ENCODE peak calls at places on chromosomes 3 and 15, in six cellular contexts. S, D, L, V, H and U are unnamed samples.

GRCh38 chr3:48598323-48599076 is 3.4 kb upstream of the COL7A1 start:
- DNase-seq in D (no peak), H (no peak), L (peak), V (peak), S (peak), U (peak)

GRCh38 chr3:173396191-173397041 is 1.1 kb upstream of the NLGN1 start:
- DNase-seq in V (no peak), H (no peak), L (no peak), D (no peak), S (no peak), U (no peak)

GRCh38 chr3:125231895-125232294 is 19.3 kb upstream of the SLC12A8 start:
- DNase-seq in V (no peak), L (peak), D (no peak), S (peak), H (no peak), U (no peak)

GRCh38 chr3:49263490-49263889 is 13.5 kb downstream of the C3orf62 start:
- DNase-seq in H (peak), V (no peak), D (no peak), L (peak), S (no peak), U (no peak)

GRCh38 chr15:47786371-47786770 is 69.1 kb downstream of the SEMA6D start:
- DNase-seq in L (no peak), S (no peak), H (no peak), D (no peak), V (no peak), U (no peak)

GRCh38 chr3:55036883-55037577 is 109.2 kb upstream of the LRTM1 start:
- DNase-seq in H (no peak), S (no peak), L (no peak), V (no peak), D (no peak), U (no peak)

GRCh38 chr15:94029495-94029894 is 201.9 kb upstream of the MCTP2 start:
- DNase-seq in S (peak), H (no peak), D (no peak), V (no peak), L (no peak), U (no peak)

GRCh38 chr15:37978231-37978630 is 43.8 kb downstream of the TMCO5A start:
- DNase-seq in V (no peak), L (no peak), D (no peak), S (no peak), H (no peak), U (no peak)

GRCh38 chr3:46349484-46350261 is 4.2 kb upstream of the CCR2 start:
- DNase-seq in H (no peak), D (no peak), L (no peak), V (no peak), S (no peak), U (no peak)
- H3K4me3 ChIP-seq in H (no peak), D (no peak), L (no peak), V (no peak), S (no peak), U (no peak)

GRCh38 chr3:165194477-165195135 is 1.6 kb downstream of the SLITRK3 start:
- DNase-seq in H (no peak), D (no peak), S (no peak), V (peak), L (no peak), U (no peak)

GRCh38 chr3:165195226-165195625 is 958 bp downstream of the SLITRK3 start:
- DNase-seq in L (no peak), S (no peak), V (no peak), D (no peak), H (no peak), U (no peak)

GRCh38 chr3:165193392-165194268 is 2.6 kb downstream of the SLITRK3 start:
- DNase-seq in L (no peak), V (no peak), H (no peak), S (no peak), D (no peak), U (no peak)

GRCh38 chr3:165195628-165196576 is at the start of gene SLITRK3:
- DNase-seq in D (no peak), L (no peak), V (peak), H (no peak), S (no peak), U (no peak)

DNA sequence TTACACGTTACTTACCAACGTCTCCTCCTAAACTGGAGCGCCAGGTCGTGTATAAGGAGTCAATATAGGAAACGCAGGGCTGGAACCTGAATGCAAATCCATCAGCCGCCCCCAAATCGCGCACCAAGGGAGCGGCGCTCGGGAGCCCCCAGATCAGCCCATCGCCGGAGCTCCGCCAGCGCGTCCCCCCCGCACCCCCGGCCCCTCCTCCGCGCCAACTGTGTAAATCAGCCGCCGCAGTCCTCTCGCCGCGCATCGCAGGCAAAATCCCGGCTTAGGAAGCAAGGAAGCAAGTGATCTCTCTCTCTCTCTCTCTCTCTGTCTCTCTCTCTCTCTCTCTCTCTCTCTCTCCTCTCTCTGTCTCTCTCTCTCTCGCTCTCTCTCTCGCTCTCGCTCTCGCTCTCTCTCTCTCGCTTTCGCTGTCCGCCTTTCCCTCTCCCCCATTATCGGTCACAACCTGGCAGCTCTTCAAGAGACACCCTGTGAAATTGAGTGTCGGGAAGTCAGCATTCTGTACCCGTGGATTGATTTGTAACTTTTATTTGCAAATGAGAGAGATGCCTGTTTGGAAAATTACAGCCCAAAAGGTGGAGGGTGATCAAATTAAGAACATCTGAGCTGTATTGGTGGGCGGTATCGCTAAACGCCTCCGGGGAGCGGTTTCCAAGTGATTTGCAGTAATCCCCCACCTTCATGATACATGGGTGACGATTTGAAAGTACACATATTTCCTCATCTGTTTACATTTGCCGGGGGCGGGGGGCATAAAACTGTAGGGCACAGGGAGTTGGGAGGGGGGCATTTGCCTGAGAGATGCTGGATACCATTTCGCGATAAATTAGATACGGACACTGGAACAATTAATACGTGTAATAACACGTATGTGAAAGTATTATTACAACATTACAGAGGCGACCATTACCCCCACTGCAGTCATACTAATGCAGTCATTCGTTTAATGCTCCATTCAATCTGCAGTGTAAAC is 685 bp upstream of the SLITRK3 start:
- DNase-seq in H (no peak), D (no peak), V (peak), S (no peak), L (peak), U (no peak)
- H3K4me3 ChIP-seq in H (peak), D (peak), V (peak), S (peak), L (peak), U (peak)

GRCh38 chr3:195057716-195058115 is 213.2 kb downstream of the XXYLT1 start:
- DNase-seq in S (no peak), V (no peak), D (no peak), L (no peak), H (no peak), U (no peak)
- H3K4me3 ChIP-seq in S (no peak), V (no peak), D (no peak), L (no peak), H (no peak), U (no peak)

DNA sequence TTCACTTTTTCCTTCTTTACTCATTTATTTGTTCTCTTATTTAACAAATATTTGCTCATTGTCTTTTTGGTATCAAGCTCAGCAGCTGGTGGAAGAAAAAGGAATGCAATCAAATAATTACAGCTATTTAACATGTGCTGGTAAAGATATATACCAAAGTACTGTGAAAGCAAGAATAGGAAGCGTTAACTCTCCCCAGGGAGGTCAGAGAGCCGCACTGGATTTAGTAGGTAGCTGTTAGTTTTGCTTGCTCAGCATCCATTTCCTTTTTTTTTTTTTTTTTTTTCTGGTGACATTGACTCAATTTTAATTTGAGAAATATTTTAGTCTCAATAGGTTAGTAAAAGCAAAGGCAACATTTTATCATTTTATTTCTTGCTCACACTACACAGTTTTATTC is 308.5 kb upstream of the MDFIC2 start:
- DNase-seq in L (no peak), H (no peak), V (no peak), D (no peak), S (no peak), U (no peak)
- H3K4me3 ChIP-seq in L (no peak), H (no peak), V (no peak), D (no peak), S (no peak), U (no peak)

GRCh38 chr3:158102219-158102612 is 4.0 kb downstream of the SHOX2 start:
- DNase-seq in V (no peak), H (no peak), D (no peak), L (no peak), S (no peak), U (no peak)

GRCh38 chr3:158104346-158105020 is 1.7 kb downstream of the SHOX2 start:
- DNase-seq in D (no peak), S (no peak), V (no peak), L (peak), H (no peak), U (no peak)

GRCh38 chr3:158102660-158103085 is 3.5 kb downstream of the SHOX2 start:
- DNase-seq in L (peak), V (no peak), D (no peak), S (no peak), H (no peak), U (no peak)

GRCh38 chr3:158103956-158104338 is 2.3 kb downstream of the SHOX2 start:
- DNase-seq in D (no peak), V (no peak), H (no peak), L (peak), S (no peak), U (no peak)

DNA sequence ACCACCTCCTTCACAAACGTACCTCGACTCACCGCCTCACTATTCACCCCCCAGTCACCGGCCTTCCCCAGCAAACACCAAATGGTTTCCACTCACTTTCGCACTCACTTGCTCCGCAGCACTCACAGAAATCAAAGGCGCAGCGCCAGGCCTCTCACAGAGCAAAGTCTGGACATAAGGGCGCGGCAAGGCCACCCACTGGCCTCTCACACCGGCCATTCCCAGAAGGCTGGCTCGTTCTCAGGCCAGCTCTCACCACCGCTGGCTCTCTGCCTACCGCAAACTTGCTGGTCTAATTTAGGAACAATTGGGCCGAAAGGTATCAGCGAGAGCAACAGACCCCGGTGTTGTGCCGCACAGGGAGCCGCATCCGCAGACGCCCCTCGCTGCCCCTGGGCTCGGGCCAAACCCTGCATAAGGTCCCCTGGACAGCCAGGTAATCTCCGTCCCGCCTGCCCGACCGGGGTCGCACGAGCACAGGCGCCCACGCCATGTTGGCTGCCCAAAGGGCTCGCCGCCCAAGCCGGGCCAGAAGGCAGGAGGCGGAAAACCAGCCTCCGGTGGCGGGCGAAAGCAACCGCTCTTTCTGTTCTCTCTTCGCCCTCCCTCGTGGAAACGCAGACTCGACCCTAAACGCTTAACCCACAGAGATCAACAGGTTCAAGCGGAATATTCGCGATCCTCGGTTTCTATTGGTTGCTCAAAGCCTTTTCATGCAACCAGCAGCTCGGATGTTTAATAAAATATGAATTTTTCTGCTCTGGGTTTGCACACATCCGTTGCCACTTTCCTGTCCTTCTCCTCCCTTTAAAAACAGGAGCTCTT is 2.9 kb downstream of the SHOX2 start:
- DNase-seq in V (peak), H (peak), S (no peak), D (peak), L (peak), U (no peak)
- H3K4me3 ChIP-seq in V (peak), H (peak), S (no peak), D (peak), L (peak), U (peak)

GRCh38 chr3:190238871-190239270 is 83.4 kb downstream of the CLDN1 start:
- DNase-seq in D (no peak), V (no peak), L (no peak), H (no peak), S (no peak), U (no peak)
- H3K4me3 ChIP-seq in D (no peak), V (no peak), L (no peak), H (no peak), S (no peak), U (no peak)

GRCh38 chr3:47421741-47422649 is 41.2 kb downstream of the PTPN23 start:
- DNase-seq in D (peak), H (peak), V (no peak), S (no peak), L (peak), U (no peak)

GRCh38 chr3:47419083-47420043 is 38.5 kb downstream of the PTPN23 start:
- DNase-seq in L (no peak), D (no peak), V (no peak), S (no peak), H (peak), U (no peak)

GRCh38 chr3:47422743-47423142 is 41.9 kb downstream of the PTPN23 start:
- DNase-seq in H (peak), V (no peak), S (no peak), L (no peak), D (no peak), U (no peak)

GRCh38 chr3:47420044-47420430 is 39.2 kb downstream of the PTPN23 start:
- DNase-seq in H (peak), V (no peak), D (no peak), L (no peak), S (no peak), U (no peak)

GRCh38 chr3:47420511-47421484 is 40.0 kb downstream of the PTPN23 start:
- DNase-seq in V (peak), D (peak), L (peak), H (peak), S (peak), U (peak)
- H3K4me3 ChIP-seq in V (no peak), D (no peak), L (no peak), H (no peak), S (no peak), U (no peak)

DNA sequence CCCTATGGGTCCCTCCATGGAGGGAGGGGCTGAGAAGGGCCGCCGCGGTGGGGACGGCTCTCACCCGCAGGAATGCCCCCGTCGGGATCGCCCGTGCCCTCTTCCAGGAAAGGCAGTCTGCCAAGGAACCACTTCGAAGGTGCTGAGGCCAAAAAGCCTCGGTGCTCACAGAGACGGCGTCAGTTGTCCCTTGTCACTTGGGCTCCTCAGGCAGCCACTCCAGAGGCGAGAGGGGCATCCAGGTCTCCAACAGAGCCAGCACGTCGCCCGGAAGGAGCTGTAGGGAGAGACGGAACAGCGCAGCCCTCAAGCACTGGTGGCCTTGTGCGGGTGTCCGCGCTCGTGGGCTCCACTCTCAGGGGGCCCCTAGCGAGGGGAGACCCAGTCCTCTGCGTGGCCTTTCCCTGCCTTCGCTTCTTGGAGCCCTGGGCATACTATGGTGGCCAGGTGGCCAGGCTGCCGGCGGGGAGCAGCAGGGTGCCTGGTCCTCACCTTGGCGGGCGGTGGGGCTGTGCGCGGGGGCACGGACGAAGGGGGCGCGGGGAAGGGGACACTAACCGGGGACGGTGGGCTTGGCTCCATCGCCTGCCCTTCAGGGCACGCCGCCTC is 994 bp downstream of the MESP1 start:
- DNase-seq in H (no peak), V (no peak), S (no peak), L (no peak), D (peak), U (no peak)
- H3K4me3 ChIP-seq in H (peak), V (peak), S (peak), L (no peak), D (peak), U (peak)